ENCODE peak calls at places on chromosomes 3 and 15, in five cellular contexts. Z, J, I, X and O are unnamed samples.
A peak's percentile ranks its signal among the peaks of the same experiment; 100 is the strongest.

GRCh38 chr3:100844063-100844936 is 135.0 kb downstream of the TFG start:
- DNase-seq in J (no peak), Z (no peak), I (no peak), X (peak; percentile 97), O (no peak)

GRCh38 chr3:115146418-115147328 is at the start of gene ZBTB20:
- DNase-seq in I (peak; percentile 81), X (peak; percentile 71), Z (peak; percentile 3), J (peak; percentile 51), O (peak; percentile 76)

GRCh38 chr3:64238971-64239667 is 13.9 kb upstream of the PRICKLE2 start:
- DNase-seq in X (peak; percentile 87), I (peak; percentile 78), Z (peak; percentile 26), J (peak; percentile 29), O (peak; percentile 78)

GRCh38 chr3:157311633-157312365 is 124.9 kb upstream of the PTX3 start:
- DNase-seq in X (peak; percentile 71), I (no peak), J (no peak), Z (no peak), O (no peak)

GRCh38 chr3:95758707-95759106 is 1055.7 kb upstream of the EPHA6 start:
- DNase-seq in Z (no peak), I (no peak), X (no peak), J (no peak), O (no peak)

GRCh38 chr15:26081758-26082068 is 218.6 kb upstream of the ATP10A start:
- DNase-seq in Z (no peak), I (no peak), J (no peak), X (no peak), O (no peak)

GRCh38 chr15:89857673-89858072 is 36.1 kb downstream of the AP3S2 start:
- DNase-seq in Z (no peak), I (no peak), X (no peak), J (no peak), O (no peak)

GRCh38 chr3:37693791-37694194 is 167.9 kb upstream of the CTDSPL start:
- DNase-seq in J (no peak), I (no peak), Z (no peak), X (no peak), O (no peak)

GRCh38 chr3:16474920-16475319 is 38.6 kb downstream of the RFTN1 start:
- DNase-seq in Z (no peak), J (no peak), X (no peak), I (no peak), O (no peak)

GRCh38 chr3:10354373-10355015 is 33.6 kb upstream of the SEC13 start:
- DNase-seq in J (no peak), Z (no peak), X (no peak), I (no peak), O (peak; percentile 52)

GRCh38 chr15:20353966-20354883 is 187.4 kb downstream of the GOLGA6L6 start:
- DNase-seq in Z (no peak), I (peak; percentile 46), X (no peak), J (no peak), O (no peak)

GRCh38 chr15:48590704-48591103 is 54.8 kb downstream of the FBN1 start:
- DNase-seq in J (no peak), Z (no peak), X (no peak), I (no peak), O (peak; percentile 43)

GRCh38 chr15:53297828-53298227 is 461.6 kb downstream of the WDR72 start:
- DNase-seq in Z (no peak), X (no peak), J (no peak), I (no peak), O (no peak)

GRCh38 chr3:183884097-183884436 is 613 bp downstream of the PARL start:
- DNase-seq in I (no peak), Z (no peak), X (peak; percentile 7), J (no peak), O (no peak)

GRCh38 chr3:145518639-145519038 is 642.3 kb downstream of the PLOD2 start:
- DNase-seq in J (no peak), Z (no peak), X (no peak), I (no peak), O (no peak)

GRCh38 chr15:70245932-70246622 is 148.4 kb upstream of the TLE3 start:
- DNase-seq in I (peak; percentile 82), X (peak; percentile 67), Z (no peak), J (peak; percentile 47), O (no peak)

GRCh38 chr15:51884517-51885236 is 55.2 kb downstream of the TMOD3 start:
- DNase-seq in X (peak; percentile 52), I (no peak), Z (no peak), J (no peak), O (no peak)

GRCh38 chr15:69794643-69795461 is 302.9 kb downstream of the TLE3 start:
- DNase-seq in X (peak; percentile 65), I (peak; percentile 68), J (peak; percentile 85), Z (peak; percentile 38), O (no peak)

GRCh38 chr15:98505611-98506031 is 142.7 kb upstream of the IGF1R start:
- DNase-seq in J (peak; percentile 91), Z (no peak), I (peak; percentile 81), X (no peak), O (no peak)

GRCh38 chr15:78524230-78524629 is 16.0 kb upstream of the PSMA4 start:
- DNase-seq in I (no peak), J (no peak), Z (no peak), X (no peak), O (no peak)

GRCh38 chr15:90367578-90367977 is 15.5 kb downstream of the ZNF774 start:
- DNase-seq in X (no peak), Z (no peak), I (no peak), J (no peak), O (no peak)

GRCh38 chr3:120475722-120476385 is 25.1 kb upstream of the FSTL1 start:
- DNase-seq in J (no peak), X (no peak), Z (no peak), I (no peak), O (no peak)

GRCh38 chr3:28348637-28349396 is at the start of the genes AZI2 and ZCWPW2:
- DNase-seq in X (peak; percentile 92), I (peak; percentile 98), Z (peak; percentile 78), J (peak; percentile 94), O (peak; percentile 98)

GRCh38 chr3:105493305-105493892 is 126.7 kb downstream of the ALCAM start:
- DNase-seq in X (no peak), I (no peak), J (no peak), Z (no peak), O (no peak)

GRCh38 chr3:95048564-95048963 is 985.7 kb downstream of the NSUN3 start:
- DNase-seq in I (no peak), J (no peak), X (peak; percentile 6), Z (no peak), O (no peak)

GRCh38 chr3:188046561-188047213 is 107.3 kb upstream of the LPP start:
- DNase-seq in J (no peak), Z (no peak), I (no peak), X (peak; percentile 61), O (no peak)

GRCh38 chr3:104323226-104323625 is 1043.5 kb upstream of the ALCAM start:
- DNase-seq in X (no peak), J (no peak), I (no peak), Z (no peak), O (no peak)

GRCh38 chr3:118075873-118076272 is 958.8 kb downstream of the IGSF11 start:
- DNase-seq in I (no peak), Z (no peak), J (no peak), X (no peak), O (peak; percentile 17)

GRCh38 chr15:74173545-74174215 is at the start of gene ISLR:
- DNase-seq in Z (no peak), I (no peak), J (peak; percentile 70), X (no peak), O (peak; percentile 54)

GRCh38 chr3:145145461-145145860 is 1015.5 kb downstream of the PLOD2 start:
- DNase-seq in Z (no peak), J (no peak), I (no peak), X (peak; percentile 60), O (no peak)

GRCh38 chr3:197599089-197599765 is 43.5 kb upstream of the BDH1 start:
- DNase-seq in I (peak; percentile 80), X (peak; percentile 74), J (peak; percentile 68), Z (no peak), O (peak; percentile 97)

GRCh38 chr3:123622766-123623165 is 37.9 kb upstream of the HACD2 start:
- DNase-seq in X (no peak), I (no peak), J (no peak), Z (no peak), O (no peak)

GRCh38 chr3:84440306-84440705 is 518.5 kb upstream of the CADM2 start:
- DNase-seq in J (no peak), Z (no peak), X (no peak), I (no peak), O (no peak)

GRCh38 chr15:51765751-51766150 is 14.4 kb downstream of the TMOD2 start:
- DNase-seq in J (no peak), X (no peak), Z (no peak), I (no peak), O (no peak)

GRCh38 chr3:150106752-150107428 is 136.2 kb upstream of the PFN2 start:
- DNase-seq in I (no peak), X (peak; percentile 71), J (no peak), Z (no peak), O (peak; percentile 91)

GRCh38 chr15:43469867-43470266 is 23.1 kb downstream of the TP53BP1 start:
- DNase-seq in Z (no peak), X (no peak), J (no peak), I (no peak), O (no peak)

DNA sequence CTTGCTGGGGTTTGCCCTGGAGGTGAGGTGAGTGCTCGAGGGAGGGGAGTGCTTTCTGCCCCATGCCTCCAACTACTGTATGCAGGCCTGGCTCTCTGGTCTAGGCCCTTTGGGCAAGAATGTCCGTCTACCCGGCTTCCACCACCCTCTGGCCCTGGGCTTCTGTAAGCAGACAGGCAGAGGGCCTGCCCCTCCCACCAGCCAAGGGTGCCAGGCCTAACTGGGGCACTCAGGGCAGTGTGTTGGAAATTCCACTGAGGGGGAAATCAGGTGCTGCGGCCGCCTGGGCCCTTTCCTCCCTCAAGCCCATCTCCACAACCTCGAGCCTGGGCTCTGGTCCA is 9.4 kb downstream of the DLL4 start:
- DNase-seq in Z (no peak), J (no peak), I (no peak), X (no peak), O (no peak)
- H3K27ac ChIP-seq in Z (no peak overlapping the region), J (peak overlapping the region; percentile 56), I (no peak overlapping the region), X (no peak overlapping the region), O (no peak overlapping the region)

GRCh38 chr3:133196527-133196926 is 158.3 kb downstream of the TMEM108 start:
- DNase-seq in J (no peak), I (no peak), Z (no peak), X (no peak), O (no peak)
- H3K27ac ChIP-seq in J (no peak overlapping the region), I (no peak overlapping the region), Z (no peak overlapping the region), X (no peak overlapping the region), O (no peak overlapping the region)

DNA sequence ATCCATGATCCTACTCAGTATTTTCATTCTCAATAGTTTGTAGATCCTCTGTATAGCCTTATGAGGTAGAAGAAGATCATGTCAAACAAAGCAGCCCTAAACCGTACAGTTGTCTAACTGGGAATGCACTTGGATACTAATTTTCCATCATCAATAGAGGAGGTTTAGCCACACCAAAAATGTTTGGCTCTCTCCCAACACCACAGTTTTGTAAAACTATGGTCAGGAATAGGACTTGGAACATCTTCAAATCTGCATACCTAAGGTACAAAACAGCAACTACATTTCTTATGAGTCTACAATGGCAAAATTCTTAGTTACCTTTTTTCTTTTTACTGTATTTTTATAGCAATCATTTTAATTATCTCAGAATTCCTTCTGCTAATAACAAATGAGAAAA is 1001.6 kb downstream of the ROBO2 start:
- DNase-seq in X (peak; percentile 39), I (no peak), J (no peak), Z (no peak), O (no peak)
- H3K27ac ChIP-seq in X (no peak overlapping the region), I (no peak overlapping the region), J (no peak overlapping the region), Z (no peak overlapping the region), O (no peak overlapping the region)

GRCh38 chr3:34973586-34973985 is 665.7 kb upstream of the ARPP21 start:
- DNase-seq in X (no peak), Z (no peak), I (no peak), J (no peak), O (no peak)

GRCh38 chr3:34969513-34969912 is 669.8 kb upstream of the ARPP21 start:
- DNase-seq in Z (no peak), X (no peak), J (no peak), I (no peak), O (no peak)
- H3K27ac ChIP-seq in Z (no peak overlapping the region), X (no peak overlapping the region), J (no peak overlapping the region), I (no peak overlapping the region), O (no peak overlapping the region)